ENCODE peak calls at places on chromosome 2, in seven cellular contexts. G is H1; A is foreskin fibroblast; Y is head of caudate nucleus; W is activated naive CD4-positive, alpha-beta T cell; I is SK-N-MC; N is activated effector memory CD4-positive, alpha-beta T cell treated with anti-CD3 and anti-CD28 coated beads, Interleukin-2, amount 50 U/mL, for 16 hours. S is an unnamed sample.

GRCh38 chr2:172090044-172090946 is 5.0 kb downstream of the DLX1 start:
- DNase-seq in G (no peak), A (no peak), Y (no peak), W (no peak), I (no peak), N (no peak), S (no peak)

GRCh38 chr2:146220957-146221356 is 1623.9 kb upstream of the ACVR2A start:
- DNase-seq in G (no peak), A (no peak), Y (no peak), W (no peak), I (no peak), N (no peak), S (no peak)

GRCh38 chr2:31383471-31384153 is 30.9 kb downstream of the XDH start:
- DNase-seq in G (no peak), A (peak), Y (no peak), W (no peak), I (no peak), N (no peak), S (no peak)

GRCh38 chr2:84939426-84940087 is 31.4 kb upstream of the KCMF1 start:
- DNase-seq in G (no peak), A (no peak), Y (no peak), W (peak), I (no peak), N (peak), S (no peak)

GRCh38 chr2:164510895-164511294 is 110.4 kb downstream of the GRB14 start:
- DNase-seq in G (no peak), A (no peak), Y (no peak), W (no peak), I (no peak), N (no peak), S (no peak)

GRCh38 chr2:40625849-40626248 is 174.0 kb upstream of the SLC8A1 start:
- DNase-seq in G (no peak), A (peak), Y (no peak), W (no peak), I (no peak), N (no peak), S (no peak)

GRCh38 chr2:12440731-12441130 is 276.0 kb upstream of the TRIB2 start:
- DNase-seq in G (no peak), A (no peak), Y (no peak), W (no peak), I (no peak), N (no peak), S (no peak)

GRCh38 chr2:26193578-26194231 is 20.8 kb downstream of the GAREM2 start:
- DNase-seq in G (no peak), A (no peak), Y (no peak), W (no peak), I (no peak), N (no peak), S (peak)

GRCh38 chr2:132909427-132909826 is 239.4 kb upstream of the LYPD1 start:
- DNase-seq in G (no peak), A (no peak), Y (no peak), W (no peak), I (no peak), N (no peak), S (no peak)

GRCh38 chr2:103423100-103423499 is 661.3 kb downstream of the TMEM182 start:
- DNase-seq in G (no peak), A (no peak), Y (no peak), W (no peak), I (no peak), N (no peak), S (no peak)

GRCh38 chr2:190340369-190340768 is 3.0 kb upstream of the INPP1 start:
- DNase-seq in G (no peak), A (peak), Y (no peak), W (no peak), I (no peak), N (no peak), S (no peak)

S was measured in posterior cingulate gyrus.